ENCODE peak calls at places on chromosome 5, in four cellular contexts. G, U, S and H are unnamed samples.

GRCh38 chr5:64417390-64417789 is 88.4 kb upstream of the RGS7BP start:
- DNase-seq in G (no peak), S (no peak), U (no peak), H (no peak)

GRCh38 chr5:80591352-80591751 is 21.3 kb upstream of the ANKRD34B start:
- DNase-seq in U (no peak), G (no peak), S (no peak), H (no peak)

GRCh38 chr5:93794954-93795353 is 53.6 kb upstream of the POU5F2 start:
- DNase-seq in U (peak), G (no peak), S (no peak), H (no peak)

GRCh38 chr5:139901251-139901575 is 105.6 kb downstream of the PSD2 start:
- DNase-seq in G (no peak), U (no peak), S (no peak), H (no peak)

GRCh38 chr5:87229780-87230179 is 37.9 kb upstream of the RASA1 start:
- DNase-seq in S (no peak), G (peak), U (no peak), H (peak)

GRCh38 chr5:1189269-1189668 is 12.1 kb upstream of the SLC6A19 start:
- DNase-seq in S (no peak), G (no peak), U (no peak), H (no peak)

GRCh38 chr5:155871623-155872022 is 455.3 kb upstream of the SGCD start:
- DNase-seq in S (no peak), G (no peak), U (no peak), H (no peak)

GRCh38 chr5:135055385-135055784 is 21.4 kb upstream of the PITX1 start:
- DNase-seq in S (no peak), U (no peak), G (no peak), H (no peak)

GRCh38 chr5:55597014-55597981 is 62.5 kb upstream of the PLPP1 start:
- DNase-seq in S (peak), U (no peak), G (peak), H (peak)
- H3K27ac ChIP-seq in S (no peak), U (no peak), G (peak), H (peak)

DNA sequence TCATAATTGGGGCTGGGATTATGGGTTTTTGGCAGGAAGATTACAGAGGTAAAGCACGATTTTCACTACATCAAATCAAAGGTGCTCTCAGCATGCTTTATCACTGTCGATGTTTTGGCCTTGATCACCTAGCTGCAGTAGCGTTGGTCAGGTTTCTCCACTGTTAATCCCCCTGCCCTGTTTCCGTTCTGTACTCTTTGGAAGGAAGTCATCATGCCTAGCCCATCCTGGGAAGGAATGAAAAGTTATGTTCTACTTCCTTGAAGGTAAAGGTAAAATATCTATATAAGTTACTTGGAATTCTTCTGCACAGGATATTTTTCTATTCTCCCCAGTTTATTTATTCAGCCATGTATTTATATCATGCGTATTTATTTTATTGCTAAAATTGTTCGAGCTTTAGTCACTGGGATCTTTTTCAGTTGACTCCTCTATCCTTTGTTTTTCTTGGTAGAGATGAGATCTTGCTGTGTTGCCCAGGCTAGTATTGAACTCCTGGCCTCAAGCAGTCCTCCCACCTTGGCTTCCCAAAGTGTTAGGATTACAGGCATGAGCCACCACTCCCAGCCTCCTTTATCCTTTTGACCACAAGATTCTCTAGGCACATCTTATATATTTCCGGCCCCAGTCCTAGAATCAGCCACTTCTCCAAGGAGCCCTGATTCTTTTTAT is 25.3 kb downstream of the FAF2 start:
- DNase-seq in S (no peak), U (no peak), G (peak), H (no peak)
- H3K27ac ChIP-seq in S (no peak), U (no peak), G (no peak), H (no peak)

DNA sequence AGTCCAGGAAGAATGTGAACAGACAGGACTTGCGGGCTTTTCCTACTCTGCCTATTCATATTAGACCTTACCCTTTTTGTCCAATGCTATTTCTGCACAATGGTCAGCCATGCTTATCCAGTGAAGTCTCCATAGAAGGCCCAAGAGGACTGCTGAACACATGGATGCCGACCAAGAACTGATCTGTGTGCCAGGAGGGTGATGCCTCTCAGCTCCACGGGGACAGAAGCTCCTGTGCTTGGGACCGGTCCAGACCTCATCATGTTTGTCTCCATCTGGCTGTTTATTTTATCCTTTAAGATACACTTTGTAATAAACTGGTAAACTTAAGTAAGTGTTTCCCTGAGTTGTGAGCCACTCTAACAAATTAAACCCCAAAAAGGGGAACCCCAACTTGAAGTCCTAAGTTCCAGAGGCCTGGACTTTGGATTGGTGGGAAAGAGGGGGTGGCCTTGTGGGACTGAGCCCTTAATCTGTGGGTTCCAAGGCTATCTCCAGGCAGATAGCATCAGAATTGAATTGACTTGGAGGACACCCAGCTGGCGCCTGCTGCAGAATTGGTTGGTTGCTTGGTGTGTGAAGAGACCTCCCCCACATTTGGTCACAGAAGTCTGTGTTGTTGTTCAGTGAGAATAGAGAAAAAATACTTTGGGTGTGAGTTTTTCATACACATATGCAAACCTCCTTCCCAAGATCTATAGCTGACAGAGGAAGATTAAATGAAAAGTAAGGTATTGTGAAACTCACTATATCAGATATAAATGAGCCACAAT is 57.9 kb upstream of the ANKH start:
- DNase-seq in G (no peak), S (no peak), U (no peak), H (no peak)
- H3K27ac ChIP-seq in G (no peak), S (no peak), U (no peak), H (no peak)

DNA sequence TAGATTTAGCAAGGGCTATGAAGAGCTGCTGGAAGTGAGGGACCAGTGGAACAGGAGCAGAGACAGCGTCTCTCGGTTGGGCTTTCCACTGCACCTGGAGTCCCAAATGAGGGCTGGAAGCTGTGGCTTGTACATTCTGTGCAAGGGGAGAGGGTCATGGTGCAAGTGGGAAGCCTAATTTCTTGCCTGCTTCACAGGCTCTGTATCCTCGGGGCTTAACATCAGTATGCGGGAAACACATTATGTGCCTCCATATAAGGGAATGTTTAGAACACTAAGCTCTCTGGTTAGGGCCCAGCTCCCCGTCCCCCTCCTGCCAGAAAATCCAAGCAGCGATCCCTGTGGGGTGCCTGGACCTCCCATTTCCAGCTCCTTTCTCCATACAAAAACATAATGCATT is 89.0 kb upstream of the NIPAL4 start:
- DNase-seq in G (peak), U (no peak), S (no peak), H (no peak)
- H3K27ac ChIP-seq in G (peak), U (no peak), S (no peak), H (no peak)

GRCh38 chr5:148379340-148379739 is 4.4 kb upstream of the FBXO38 start:
- DNase-seq in U (no peak), S (peak), G (no peak), H (no peak)
- H3K27ac ChIP-seq in U (no peak), S (peak), G (no peak), H (no peak)

GRCh38 chr5:126536874-126537273 is 58.1 kb downstream of the ALDH7A1 start:
- DNase-seq in U (no peak), G (no peak), S (no peak), H (no peak)

GRCh38 chr5:126538579-126538978 is 56.4 kb downstream of the ALDH7A1 start:
- DNase-seq in S (no peak), U (no peak), G (no peak), H (no peak)

GRCh38 chr5:126531543-126532120 is 63.4 kb downstream of the ALDH7A1 start:
- DNase-seq in G (peak), S (no peak), U (no peak), H (no peak)

GRCh38 chr5:126534543-126534942 is 60.5 kb downstream of the ALDH7A1 start:
- DNase-seq in G (no peak), S (no peak), U (no peak), H (no peak)

GRCh38 chr5:126535856-126536545 is 59.0 kb downstream of the ALDH7A1 start:
- DNase-seq in U (no peak), S (no peak), G (no peak), H (no peak)
- H3K27ac ChIP-seq in U (no peak), S (no peak), G (no peak), H (no peak)

GRCh38 chr5:168360521-168361285 is 69.3 kb downstream of the WWC1 start:
- DNase-seq in G (no peak), U (no peak), S (no peak), H (no peak)
- H3K27ac ChIP-seq in G (no peak), U (peak), S (no peak), H (peak)

DNA sequence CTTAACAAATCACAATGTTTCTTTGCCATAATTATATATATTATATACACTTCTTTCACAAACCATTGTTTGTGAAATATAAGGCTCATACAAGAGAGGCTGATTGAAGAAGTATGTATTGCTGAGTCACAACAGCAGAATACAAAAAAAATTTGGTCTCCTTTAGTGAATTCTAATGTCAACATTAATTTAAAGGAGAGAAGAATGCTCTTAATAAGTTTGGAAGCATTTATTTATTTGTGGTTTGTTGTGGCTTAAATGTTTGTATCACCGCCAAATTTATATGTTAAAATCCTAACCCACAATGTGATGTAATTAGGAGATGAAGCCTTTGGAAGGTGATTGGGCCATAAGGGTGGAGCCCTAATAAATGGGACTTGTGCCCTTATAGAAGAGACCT is 126.8 kb downstream of the ST8SIA4 start:
- DNase-seq in U (no peak), G (peak), S (no peak), H (no peak)
- H3K27ac ChIP-seq in U (no peak), G (peak), S (peak), H (peak)

DNA sequence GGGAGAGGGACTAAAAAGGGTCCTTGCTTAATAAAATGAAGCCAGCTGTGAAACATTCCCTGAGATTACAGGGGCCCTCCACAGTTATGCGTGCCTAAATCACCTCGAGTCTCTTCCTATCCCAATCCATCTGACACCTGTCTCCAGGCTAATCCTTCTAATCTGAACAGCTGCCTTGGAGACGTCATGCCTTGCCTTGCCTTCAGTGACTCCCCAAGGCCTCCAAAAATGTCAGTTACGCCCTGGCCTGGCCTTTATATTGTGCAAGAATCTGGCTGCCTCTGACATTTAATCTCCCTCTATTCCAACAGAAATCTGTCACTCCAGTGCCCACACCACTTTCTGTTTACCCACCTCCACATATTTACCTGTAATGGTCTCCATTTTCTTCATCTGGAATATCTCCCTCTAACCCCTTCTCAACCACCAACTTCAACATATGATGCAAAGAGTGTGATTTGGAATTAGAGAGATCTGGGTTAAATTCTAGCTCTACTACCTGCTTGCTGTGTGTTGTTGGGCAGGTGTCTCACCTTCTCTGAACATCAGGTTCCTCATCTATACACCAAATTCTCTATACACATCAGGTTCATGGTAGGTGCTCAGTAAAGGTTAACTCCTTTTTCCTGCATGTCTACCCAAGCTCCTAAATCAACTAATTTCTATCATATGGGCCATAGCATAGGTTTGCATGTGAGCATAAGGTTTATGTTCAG is 57.9 kb downstream of the PTCD2 start:
- DNase-seq in S (no peak), U (peak), G (no peak), H (no peak)
- H3K27ac ChIP-seq in S (no peak), U (peak), G (no peak), H (peak)